ENCODE peak calls at places on chromosomes 3 and 15, in nine cellular contexts. One of them, this sample, is unnamed.

GRCh38 chr3:117892991-117893390 is 1141.7 kb downstream of the IGSF11 start:
- DNase-seq in T-helper 1 cell: no peak
- DNase-seq in hepatic stellate cell: no peak
- DNase-seq in G401: no peak
- DNase-seq in LoVo: no peak
- DNase-seq in stimulated activated CD4-positive, alpha-beta T cell treated with anti-CD3 and anti-CD28 coated beads, Interleukin-15, amount 100 ng/mL, for 1 hour: no peak
- DNase-seq in stomach: no peak
- DNase-seq in NCI-H1105 treated with DMSO at 0.1 percent for 48 hours: no peak
- DNase-seq in lung: no peak
- DNase-seq in this sample: no peak

GRCh38 chr3:72748659-72749058 is 99.6 kb downstream of the SHQ1 start:
- DNase-seq in LoVo: no peak
- DNase-seq in T-helper 1 cell: no peak
- DNase-seq in stimulated activated CD4-positive, alpha-beta T cell treated with anti-CD3 and anti-CD28 coated beads, Interleukin-15, amount 100 ng/mL, for 1 hour: no peak
- DNase-seq in hepatic stellate cell: no peak
- DNase-seq in G401: no peak
- DNase-seq in lung: no peak
- DNase-seq in NCI-H1105 treated with DMSO at 0.1 percent for 48 hours: no peak
- DNase-seq in stomach: no peak
- DNase-seq in this sample: no peak

GRCh38 chr3:79937567-79937966 is 169.8 kb upstream of the ROBO1 start:
- DNase-seq in hepatic stellate cell: no peak
- DNase-seq in NCI-H1105 treated with DMSO at 0.1 percent for 48 hours: no peak
- DNase-seq in lung: peak
- DNase-seq in LoVo: peak
- DNase-seq in T-helper 1 cell: no peak
- DNase-seq in G401: no peak
- DNase-seq in stimulated activated CD4-positive, alpha-beta T cell treated with anti-CD3 and anti-CD28 coated beads, Interleukin-15, amount 100 ng/mL, for 1 hour: no peak
- DNase-seq in stomach: no peak
- DNase-seq in this sample: no peak

GRCh38 chr3:36937492-36937891 is 7.4 kb downstream of the TRANK1 start:
- DNase-seq in stomach: no peak
- DNase-seq in T-helper 1 cell: no peak
- DNase-seq in lung: no peak
- DNase-seq in hepatic stellate cell: no peak
- DNase-seq in LoVo: no peak
- DNase-seq in G401: no peak
- DNase-seq in stimulated activated CD4-positive, alpha-beta T cell treated with anti-CD3 and anti-CD28 coated beads, Interleukin-15, amount 100 ng/mL, for 1 hour: no peak
- DNase-seq in NCI-H1105 treated with DMSO at 0.1 percent for 48 hours: no peak
- DNase-seq in this sample: no peak

GRCh38 chr3:184565421-184566211 is 4.0 kb downstream of the EPHB3 start:
- DNase-seq in NCI-H1105 treated with DMSO at 0.1 percent for 48 hours: peak
- DNase-seq in LoVo: peak
- DNase-seq in stimulated activated CD4-positive, alpha-beta T cell treated with anti-CD3 and anti-CD28 coated beads, Interleukin-15, amount 100 ng/mL, for 1 hour: no peak
- DNase-seq in lung: peak
- DNase-seq in G401: no peak
- DNase-seq in stomach: peak
- DNase-seq in T-helper 1 cell: no peak
- DNase-seq in hepatic stellate cell: peak
- DNase-seq in this sample: no peak

GRCh38 chr15:101091080-101092017 is 160.5 kb downstream of the CHSY1 start:
- DNase-seq in G401: peak
- DNase-seq in LoVo: no peak
- DNase-seq in lung: peak
- DNase-seq in T-helper 1 cell: no peak
- DNase-seq in hepatic stellate cell: peak
- DNase-seq in stimulated activated CD4-positive, alpha-beta T cell treated with anti-CD3 and anti-CD28 coated beads, Interleukin-15, amount 100 ng/mL, for 1 hour: no peak
- DNase-seq in NCI-H1105 treated with DMSO at 0.1 percent for 48 hours: no peak
- DNase-seq in stomach: no peak
- DNase-seq in this sample: peak

GRCh38 chr3:11651900-11652299 is 8.2 kb upstream of the VGLL4 start:
- DNase-seq in G401: peak
- DNase-seq in stimulated activated CD4-positive, alpha-beta T cell treated with anti-CD3 and anti-CD28 coated beads, Interleukin-15, amount 100 ng/mL, for 1 hour: no peak
- DNase-seq in stomach: no peak
- DNase-seq in hepatic stellate cell: peak
- DNase-seq in LoVo: peak
- DNase-seq in lung: no peak
- DNase-seq in T-helper 1 cell: no peak
- DNase-seq in NCI-H1105 treated with DMSO at 0.1 percent for 48 hours: peak
- DNase-seq in this sample: no peak

GRCh38 chr15:71055461-71055860 is 59.8 kb upstream of the THSD4 start:
- DNase-seq in stimulated activated CD4-positive, alpha-beta T cell treated with anti-CD3 and anti-CD28 coated beads, Interleukin-15, amount 100 ng/mL, for 1 hour: no peak
- DNase-seq in NCI-H1105 treated with DMSO at 0.1 percent for 48 hours: no peak
- DNase-seq in lung: no peak
- DNase-seq in LoVo: peak
- DNase-seq in T-helper 1 cell: no peak
- DNase-seq in hepatic stellate cell: no peak
- DNase-seq in stomach: no peak
- DNase-seq in G401: no peak
- DNase-seq in this sample: no peak

GRCh38 chr15:38487383-38487782 is 33.5 kb downstream of the FAM98B start:
- DNase-seq in LoVo: no peak
- DNase-seq in stimulated activated CD4-positive, alpha-beta T cell treated with anti-CD3 and anti-CD28 coated beads, Interleukin-15, amount 100 ng/mL, for 1 hour: no peak
- DNase-seq in T-helper 1 cell: no peak
- DNase-seq in NCI-H1105 treated with DMSO at 0.1 percent for 48 hours: no peak
- DNase-seq in lung: no peak
- DNase-seq in stomach: no peak
- DNase-seq in G401: no peak
- DNase-seq in hepatic stellate cell: no peak
- DNase-seq in this sample: no peak

GRCh38 chr15:44427756-44428724 is 611 bp downstream of the CTDSPL2 start:
- DNase-seq in G401: no peak
- DNase-seq in stimulated activated CD4-positive, alpha-beta T cell treated with anti-CD3 and anti-CD28 coated beads, Interleukin-15, amount 100 ng/mL, for 1 hour: no peak
- DNase-seq in LoVo: peak
- DNase-seq in hepatic stellate cell: no peak
- DNase-seq in NCI-H1105 treated with DMSO at 0.1 percent for 48 hours: peak
- DNase-seq in lung: no peak
- DNase-seq in stomach: peak
- DNase-seq in T-helper 1 cell: no peak
- DNase-seq in this sample: no peak

GRCh38 chr3:46298871-46299607 is 54.9 kb upstream of the CCR2 start:
- DNase-seq in NCI-H1105 treated with DMSO at 0.1 percent for 48 hours: no peak
- DNase-seq in lung: no peak
- DNase-seq in stomach: no peak
- DNase-seq in stimulated activated CD4-positive, alpha-beta T cell treated with anti-CD3 and anti-CD28 coated beads, Interleukin-15, amount 100 ng/mL, for 1 hour: no peak
- DNase-seq in G401: no peak
- DNase-seq in hepatic stellate cell: no peak
- DNase-seq in LoVo: no peak
- DNase-seq in T-helper 1 cell: no peak
- DNase-seq in this sample: no peak

GRCh38 chr15:63402498-63403253 is 21.0 kb upstream of the CA12 start:
- DNase-seq in lung: no peak
- DNase-seq in hepatic stellate cell: peak
- DNase-seq in LoVo: peak
- DNase-seq in G401: peak
- DNase-seq in stomach: no peak
- DNase-seq in stimulated activated CD4-positive, alpha-beta T cell treated with anti-CD3 and anti-CD28 coated beads, Interleukin-15, amount 100 ng/mL, for 1 hour: no peak
- DNase-seq in NCI-H1105 treated with DMSO at 0.1 percent for 48 hours: peak
- DNase-seq in T-helper 1 cell: no peak
- DNase-seq in this sample: no peak

GRCh38 chr3:171829841-171830559 is 13.1 kb upstream of the TMEM212 start:
- DNase-seq in lung: peak
- DNase-seq in G401: no peak
- DNase-seq in LoVo: peak
- DNase-seq in stomach: peak
- DNase-seq in T-helper 1 cell: no peak
- DNase-seq in stimulated activated CD4-positive, alpha-beta T cell treated with anti-CD3 and anti-CD28 coated beads, Interleukin-15, amount 100 ng/mL, for 1 hour: no peak
- DNase-seq in NCI-H1105 treated with DMSO at 0.1 percent for 48 hours: peak
- DNase-seq in hepatic stellate cell: peak
- DNase-seq in this sample: peak

GRCh38 chr3:150761831-150762661 is 923 bp downstream of the SIAH2 start:
- DNase-seq in hepatic stellate cell: peak
- DNase-seq in NCI-H1105 treated with DMSO at 0.1 percent for 48 hours: peak
- DNase-seq in stimulated activated CD4-positive, alpha-beta T cell treated with anti-CD3 and anti-CD28 coated beads, Interleukin-15, amount 100 ng/mL, for 1 hour: no peak
- DNase-seq in LoVo: peak
- DNase-seq in G401: peak
- DNase-seq in T-helper 1 cell: peak
- DNase-seq in lung: peak
- DNase-seq in stomach: peak
- DNase-seq in this sample: peak

GRCh38 chr15:96764501-96764900 is 434.0 kb downstream of the NR2F2 start:
- DNase-seq in LoVo: no peak
- DNase-seq in lung: no peak
- DNase-seq in stomach: no peak
- DNase-seq in G401: no peak
- DNase-seq in NCI-H1105 treated with DMSO at 0.1 percent for 48 hours: no peak
- DNase-seq in hepatic stellate cell: no peak
- DNase-seq in T-helper 1 cell: no peak
- DNase-seq in stimulated activated CD4-positive, alpha-beta T cell treated with anti-CD3 and anti-CD28 coated beads, Interleukin-15, amount 100 ng/mL, for 1 hour: no peak
- DNase-seq in this sample: no peak

GRCh38 chr15:60423540-60423939 is 25.8 kb upstream of the ANXA2 start:
- DNase-seq in T-helper 1 cell: no peak
- DNase-seq in G401: peak
- DNase-seq in lung: no peak
- DNase-seq in stimulated activated CD4-positive, alpha-beta T cell treated with anti-CD3 and anti-CD28 coated beads, Interleukin-15, amount 100 ng/mL, for 1 hour: no peak
- DNase-seq in hepatic stellate cell: peak
- DNase-seq in LoVo: peak
- DNase-seq in NCI-H1105 treated with DMSO at 0.1 percent for 48 hours: no peak
- DNase-seq in stomach: no peak
- DNase-seq in this sample: no peak

GRCh38 chr3:15367059-15367458 is 34.7 kb upstream of the SH3BP5 start:
- DNase-seq in stomach: no peak
- DNase-seq in stimulated activated CD4-positive, alpha-beta T cell treated with anti-CD3 and anti-CD28 coated beads, Interleukin-15, amount 100 ng/mL, for 1 hour: no peak
- DNase-seq in lung: no peak
- DNase-seq in G401: no peak
- DNase-seq in LoVo: no peak
- DNase-seq in hepatic stellate cell: no peak
- DNase-seq in NCI-H1105 treated with DMSO at 0.1 percent for 48 hours: no peak
- DNase-seq in T-helper 1 cell: no peak
- DNase-seq in this sample: no peak

GRCh38 chr3:13877911-13878710 is 1.8 kb downstream of the WNT7A start:
- DNase-seq in G401: no peak
- DNase-seq in NCI-H1105 treated with DMSO at 0.1 percent for 48 hours: peak
- DNase-seq in stomach: no peak
- DNase-seq in lung: no peak
- DNase-seq in T-helper 1 cell: no peak
- DNase-seq in LoVo: no peak
- DNase-seq in stimulated activated CD4-positive, alpha-beta T cell treated with anti-CD3 and anti-CD28 coated beads, Interleukin-15, amount 100 ng/mL, for 1 hour: no peak
- DNase-seq in hepatic stellate cell: no peak
- DNase-seq in this sample: no peak

GRCh38 chr3:45499529-45499928 is 95.0 kb upstream of the LIMD1 start:
- DNase-seq in stomach: no peak
- DNase-seq in hepatic stellate cell: peak
- DNase-seq in G401: peak
- DNase-seq in stimulated activated CD4-positive, alpha-beta T cell treated with anti-CD3 and anti-CD28 coated beads, Interleukin-15, amount 100 ng/mL, for 1 hour: no peak
- DNase-seq in T-helper 1 cell: no peak
- DNase-seq in NCI-H1105 treated with DMSO at 0.1 percent for 48 hours: peak
- DNase-seq in LoVo: peak
- DNase-seq in lung: no peak
- DNase-seq in this sample: no peak

GRCh38 chr15:31477851-31478250 is 151.2 kb downstream of the KLF13 start:
- DNase-seq in stimulated activated CD4-positive, alpha-beta T cell treated with anti-CD3 and anti-CD28 coated beads, Interleukin-15, amount 100 ng/mL, for 1 hour: no peak
- DNase-seq in stomach: peak
- DNase-seq in hepatic stellate cell: no peak
- DNase-seq in LoVo: no peak
- DNase-seq in G401: no peak
- DNase-seq in lung: no peak
- DNase-seq in NCI-H1105 treated with DMSO at 0.1 percent for 48 hours: no peak
- DNase-seq in T-helper 1 cell: no peak
- DNase-seq in this sample: no peak

GRCh38 chr15:70029297-70029701 is 68.4 kb downstream of the TLE3 start:
- DNase-seq in T-helper 1 cell: no peak
- DNase-seq in stomach: no peak
- DNase-seq in hepatic stellate cell: no peak
- DNase-seq in NCI-H1105 treated with DMSO at 0.1 percent for 48 hours: no peak
- DNase-seq in LoVo: no peak
- DNase-seq in lung: no peak
- DNase-seq in stimulated activated CD4-positive, alpha-beta T cell treated with anti-CD3 and anti-CD28 coated beads, Interleukin-15, amount 100 ng/mL, for 1 hour: no peak
- DNase-seq in G401: no peak
- DNase-seq in this sample: no peak

GRCh38 chr3:99471353-99472323 is 166.8 kb upstream of the COL8A1 start:
- DNase-seq in stomach: no peak
- DNase-seq in NCI-H1105 treated with DMSO at 0.1 percent for 48 hours: no peak
- DNase-seq in G401: no peak
- DNase-seq in LoVo: no peak
- DNase-seq in stimulated activated CD4-positive, alpha-beta T cell treated with anti-CD3 and anti-CD28 coated beads, Interleukin-15, amount 100 ng/mL, for 1 hour: no peak
- DNase-seq in hepatic stellate cell: no peak
- DNase-seq in lung: no peak
- DNase-seq in T-helper 1 cell: no peak
- DNase-seq in this sample: no peak

GRCh38 chr3:154184582-154184981 is 63.4 kb downstream of the ARHGEF26 start:
- DNase-seq in stimulated activated CD4-positive, alpha-beta T cell treated with anti-CD3 and anti-CD28 coated beads, Interleukin-15, amount 100 ng/mL, for 1 hour: no peak
- DNase-seq in G401: no peak
- DNase-seq in T-helper 1 cell: no peak
- DNase-seq in stomach: no peak
- DNase-seq in lung: no peak
- DNase-seq in LoVo: no peak
- DNase-seq in NCI-H1105 treated with DMSO at 0.1 percent for 48 hours: no peak
- DNase-seq in hepatic stellate cell: no peak
- DNase-seq in this sample: no peak

GRCh38 chr15:56946150-56946549 is 27.7 kb downstream of the TCF12 start:
- DNase-seq in stomach: no peak
- DNase-seq in NCI-H1105 treated with DMSO at 0.1 percent for 48 hours: no peak
- DNase-seq in lung: no peak
- DNase-seq in LoVo: no peak
- DNase-seq in stimulated activated CD4-positive, alpha-beta T cell treated with anti-CD3 and anti-CD28 coated beads, Interleukin-15, amount 100 ng/mL, for 1 hour: no peak
- DNase-seq in T-helper 1 cell: no peak
- DNase-seq in hepatic stellate cell: no peak
- DNase-seq in G401: no peak
- DNase-seq in this sample: no peak

GRCh38 chr3:65173841-65174240 is 486.0 kb upstream of the ADAMTS9 start:
- DNase-seq in stomach: no peak
- DNase-seq in NCI-H1105 treated with DMSO at 0.1 percent for 48 hours: no peak
- DNase-seq in lung: no peak
- DNase-seq in stimulated activated CD4-positive, alpha-beta T cell treated with anti-CD3 and anti-CD28 coated beads, Interleukin-15, amount 100 ng/mL, for 1 hour: no peak
- DNase-seq in hepatic stellate cell: no peak
- DNase-seq in T-helper 1 cell: no peak
- DNase-seq in LoVo: no peak
- DNase-seq in G401: no peak
- DNase-seq in this sample: no peak